ENCODE peak calls at places on chromosome 21, in four cellular contexts. A is WTC11, Z is activated T-cell treated with anti-CD3 and anti-CD28 coated beads for 1 hour, Q is mesendoderm. V is an unnamed sample.

GRCh38 chr21:37642493-37642892 is 273.8 kb downstream of the KCNJ6 start:
- DNase-seq in Z (no peak), A (peak; percentile 47), Q (peak; percentile 84), V (no peak)

GRCh38 chr21:35818597-35818996 is 241.7 kb downstream of the SETD4 start:
- DNase-seq in Q (no peak), Z (no peak), A (no peak), V (no peak)

GRCh38 chr21:44713130-44713529 is 1.8 kb upstream of the TSPEAR start:
- DNase-seq in Z (no peak), Q (no peak), A (no peak), V (no peak)

GRCh38 chr21:34022557-34023335 is 50.6 kb upstream of the MRPS6 start:
- DNase-seq in A (no peak), Z (no peak), Q (peak; percentile 16), V (peak; percentile 9)

GRCh38 chr21:37982496-37983318 is 66.5 kb upstream of the KCNJ6 start:
- DNase-seq in Q (no peak), Z (no peak), A (no peak), V (no peak)

GRCh38 chr21:37916795-37917142 is 512 bp upstream of the KCNJ6 start:
- DNase-seq in A (peak; percentile 83), Q (peak; percentile 76), Z (no peak), V (no peak)

GRCh38 chr21:34670962-34671348 is 2.2 kb downstream of the CLIC6 start:
- DNase-seq in Q (peak; percentile 43), A (no peak), Z (no peak), V (no peak)

GRCh38 chr21:33152228-33153130 is 77.3 kb upstream of the IFNAR2 start:
- DNase-seq in Z (no peak), Q (no peak), A (peak; percentile 22), V (no peak)

GRCh38 chr21:36606292-36606982 is 92.5 kb upstream of the SIM2 start:
- DNase-seq in Z (no peak), A (peak; percentile 32), Q (no peak), V (no peak)

V was measured in effector memory CD8-positive, alpha-beta T cell.